ENCODE peak calls at places on chromosomes 5 and 9, in five cellular contexts. W is H1, H is HepG2, E is K562, S is SK-N-SH. N is an unnamed sample.

GRCh38 chr5:91142819-91143218 is 240.3 kb downstream of the ARRDC3 start:
- DNase-seq in W (no peak), H (no peak), E (no peak), S (no peak), N (no peak)

GRCh38 chr9:84315278-84315877 is 25.2 kb downstream of the SLC28A3 start:
- DNase-seq in S (peak), H (peak), E (peak), W (peak), N (no peak)

GRCh38 chr5:55372130-55372925 is 64.5 kb downstream of the MTREX start:
- DNase-seq in S (no peak), W (no peak), H (no peak), E (no peak), N (no peak)

GRCh38 chr9:115127191-115127817 is 9.3 kb upstream of the TNC start:
- DNase-seq in S (no peak), H (no peak), E (no peak), W (no peak), N (no peak)

GRCh38 chr5:154642499-154643245 is 112.5 kb upstream of the LARP1 start:
- DNase-seq in S (no peak), E (peak), H (peak), W (no peak), N (no peak)

GRCh38 chr5:43699910-43700309 is 96.9 kb downstream of the NNT start:
- DNase-seq in H (no peak), E (no peak), W (no peak), S (no peak), N (no peak)

GRCh38 chr5:61809651-61810050 is 477.6 kb downstream of the ZSWIM6 start:
- DNase-seq in E (no peak), W (no peak), H (no peak), S (no peak), N (no peak)

GRCh38 chr5:116380615-116381014 is 194.0 kb downstream of the SEMA6A start:
- DNase-seq in H (no peak), W (no peak), E (no peak), S (no peak), N (no peak)

GRCh38 chr5:18366234-18366633 is 732.0 kb downstream of the TAF11L14 start:
- DNase-seq in W (no peak), E (no peak), H (no peak), S (no peak), N (no peak)

GRCh38 chr5:87020099-87020934 is 247.4 kb upstream of the RASA1 start:
- DNase-seq in E (no peak), H (no peak), S (no peak), W (no peak), N (peak)

GRCh38 chr5:76196886-76197489 is 113.8 kb downstream of the SV2C start:
- DNase-seq in S (no peak), W (no peak), H (no peak), E (no peak), N (no peak)

GRCh38 chr9:109014267-109015025 is 1.1 kb upstream of the CTNNAL1 start:
- DNase-seq in W (no peak), H (no peak), E (no peak), S (no peak), N (no peak)

GRCh38 chr9:34170252-34170915 is 8.5 kb upstream of the UBAP1 start:
- DNase-seq in E (no peak), W (no peak), S (peak), H (no peak), N (no peak)

GRCh38 chr9:34169125-34169524 is 9.7 kb upstream of the UBAP1 start:
- DNase-seq in H (no peak), S (no peak), E (no peak), W (no peak), N (no peak)

GRCh38 chr9:34176089-34176488 is 2.8 kb upstream of the UBAP1 start:
- DNase-seq in W (no peak), H (no peak), S (no peak), E (no peak), N (no peak)

GRCh38 chr9:34171753-34172535 is 6.9 kb upstream of the UBAP1 start:
- DNase-seq in S (no peak), W (no peak), H (no peak), E (no peak), N (no peak)
- TF ChIP-seq TAF1 in S (no peak), W (no peak), H (no peak), E (no peak), N (no peak)

DNA sequence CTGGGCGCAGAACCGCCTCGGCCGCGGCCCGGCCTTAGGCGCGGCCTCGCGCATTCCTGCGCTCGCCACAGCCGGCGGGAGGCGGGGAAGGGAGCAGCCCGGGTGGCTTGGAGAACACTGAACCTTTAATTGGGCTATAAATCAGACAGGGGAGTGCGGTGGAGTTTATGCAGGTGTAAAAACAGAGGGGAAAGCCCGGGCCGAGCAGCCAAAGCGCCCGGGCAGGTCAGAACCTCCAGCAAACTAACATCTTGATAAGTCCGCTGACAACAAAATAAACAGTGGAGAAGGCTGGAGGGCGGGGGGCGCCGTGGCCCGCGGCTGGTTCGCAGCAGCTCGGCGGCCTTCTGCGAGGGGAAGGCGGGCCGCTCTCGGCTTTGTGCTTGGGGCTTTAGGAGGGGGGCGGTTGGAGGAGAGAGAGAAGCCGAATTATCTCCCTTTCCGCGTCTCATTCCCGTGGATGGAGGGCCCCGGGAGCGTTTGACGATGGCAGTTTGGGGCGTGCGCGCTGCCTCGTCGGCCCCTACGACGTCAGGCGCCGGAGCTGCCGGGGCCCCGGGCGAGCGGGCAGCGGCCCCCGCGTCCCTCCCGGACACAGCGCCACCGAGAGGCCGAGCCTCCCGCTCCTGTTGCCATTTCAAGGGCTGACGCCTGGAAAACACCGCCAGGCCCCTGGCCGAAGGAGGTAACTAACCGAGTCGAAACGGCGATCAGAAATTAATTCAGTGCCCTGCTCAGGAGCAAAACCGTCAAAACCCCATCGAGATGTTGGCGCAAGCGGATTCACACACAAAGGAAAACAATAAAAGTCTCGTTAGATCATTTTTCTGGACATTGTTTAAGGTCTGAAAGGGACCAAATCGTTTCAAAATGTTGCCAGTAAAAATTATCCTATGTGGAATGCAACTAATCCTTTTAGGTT is 11.2 kb downstream of the FOXD1 start:
- DNase-seq in S (peak), W (peak), H (no peak), E (peak), N (no peak)
- TF ChIP-seq TAF1 in S (peak), W (no peak), H (no peak), E (no peak), N (no peak)

DNA sequence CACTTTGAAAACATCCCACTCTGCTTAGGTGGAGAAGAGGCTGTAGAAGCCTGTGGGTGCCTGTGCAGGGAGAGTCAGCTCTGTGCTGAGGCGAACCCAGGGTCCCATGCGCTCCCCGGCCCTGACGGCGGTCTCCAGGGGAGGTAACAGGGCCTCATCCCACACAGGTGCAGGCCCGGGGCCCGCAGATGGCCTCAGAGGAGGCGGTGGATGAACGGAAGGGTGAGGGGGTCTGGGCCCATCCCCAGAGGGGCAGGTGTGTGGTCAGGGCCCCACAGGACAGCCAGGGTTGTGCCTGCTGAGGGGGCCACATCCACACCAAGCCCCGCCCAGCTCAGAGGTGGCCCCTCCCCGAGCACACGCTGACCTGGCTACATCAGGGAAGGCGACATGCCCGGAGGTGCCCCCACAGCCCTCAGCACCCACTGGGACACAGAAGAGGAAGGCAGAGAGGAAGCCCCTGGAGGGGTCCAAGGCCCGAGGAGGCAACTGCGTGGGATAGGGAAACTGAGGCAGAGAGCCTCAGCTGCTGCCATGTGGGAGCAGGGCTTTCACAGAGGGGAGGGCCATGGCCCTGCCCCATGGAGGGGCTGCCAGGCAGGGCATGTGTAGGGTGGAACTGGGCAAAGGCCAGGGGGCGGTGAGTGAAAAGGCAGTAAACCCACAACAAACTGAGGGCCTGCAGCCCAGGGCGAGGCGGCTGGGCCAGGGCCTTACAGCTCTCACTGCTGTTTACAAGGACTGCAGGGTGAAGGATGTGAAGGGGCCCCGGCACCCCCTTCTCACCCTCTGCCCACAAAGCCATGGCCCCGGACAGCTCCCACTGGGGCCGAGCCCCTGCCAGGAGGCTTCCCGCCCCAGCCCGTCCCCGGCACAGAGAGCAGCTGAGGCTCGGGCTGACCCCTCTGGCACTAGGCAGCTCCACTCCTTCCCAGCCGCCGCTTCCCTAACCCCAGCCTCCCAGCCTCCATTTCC is 29.5 kb downstream of the EXD3 start:
- DNase-seq in S (no peak), H (no peak), W (no peak), E (no peak), N (no peak)
- TF ChIP-seq TAF1 in S (no peak), H (no peak), W (no peak), E (no peak), N (no peak)

GRCh38 chr5:28862860-28863196 is 1824.4 kb upstream of the CDH9 start:
- DNase-seq in S (no peak), H (peak), E (no peak), W (no peak), N (no peak)

GRCh38 chr5:28862137-28862859 is 1823.9 kb upstream of the CDH9 start:
- DNase-seq in S (no peak), H (peak), W (no peak), E (no peak), N (no peak)
- TF ChIP-seq TAF1 in S (no peak), H (no peak), W (no peak), E (no peak), N (no peak)

GRCh38 chr5:121693864-121694263 is 157.8 kb upstream of the FTMT start:
- DNase-seq in W (no peak), H (no peak), E (no peak), S (no peak), N (no peak)

GRCh38 chr5:121695307-121695706 is 156.4 kb upstream of the FTMT start:
- DNase-seq in H (no peak), W (no peak), S (no peak), E (no peak), N (no peak)

GRCh38 chr5:121688126-121688525 is 163.6 kb upstream of the FTMT start:
- DNase-seq in S (no peak), W (no peak), H (no peak), E (no peak), N (no peak)

GRCh38 chr5:121692163-121692562 is 159.5 kb upstream of the FTMT start:
- DNase-seq in H (no peak), W (no peak), S (no peak), E (no peak), N (no peak)

DNA sequence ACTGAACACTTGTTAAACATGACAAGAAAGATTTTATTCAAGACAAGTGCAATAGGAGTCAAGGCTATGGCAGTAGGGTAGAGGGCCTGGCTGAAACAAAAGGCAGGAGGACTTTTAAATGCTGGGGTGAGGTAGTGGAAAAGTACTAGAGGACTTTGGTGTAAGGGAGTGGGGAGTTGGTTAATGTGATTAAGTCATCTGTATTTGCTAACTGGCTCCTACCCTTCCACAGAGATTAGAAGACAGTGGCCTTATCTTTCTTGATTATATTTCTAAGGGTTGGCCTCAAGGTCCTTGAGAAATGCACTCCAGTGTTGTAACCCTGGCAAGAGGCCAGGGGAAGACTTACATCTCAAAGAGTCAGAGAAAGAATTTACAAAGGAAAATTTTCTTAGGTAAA is 160.2 kb upstream of the FTMT start:
- DNase-seq in E (peak), S (no peak), W (no peak), H (peak), N (no peak)
- TF ChIP-seq TAF1 in E (no peak), S (no peak), W (no peak), H (no peak), N (no peak)

GRCh38 chr9:128677787-128678186 is 11.2 kb upstream of the SET start:
- DNase-seq in W (no peak), H (no peak), E (peak), S (no peak), N (no peak)

GRCh38 chr9:128669786-128670185 is 13.1 kb upstream of the DYNC2I2 start:
- DNase-seq in H (no peak), S (no peak), E (no peak), W (no peak), N (no peak)

GRCh38 chr9:128675382-128675781 is 13.6 kb upstream of the SET start:
- DNase-seq in W (no peak), S (no peak), H (no peak), E (peak), N (no peak)
- TF ChIP-seq TAF1 in W (no peak), S (no peak), H (no peak), E (no peak), N (no peak)

DNA sequence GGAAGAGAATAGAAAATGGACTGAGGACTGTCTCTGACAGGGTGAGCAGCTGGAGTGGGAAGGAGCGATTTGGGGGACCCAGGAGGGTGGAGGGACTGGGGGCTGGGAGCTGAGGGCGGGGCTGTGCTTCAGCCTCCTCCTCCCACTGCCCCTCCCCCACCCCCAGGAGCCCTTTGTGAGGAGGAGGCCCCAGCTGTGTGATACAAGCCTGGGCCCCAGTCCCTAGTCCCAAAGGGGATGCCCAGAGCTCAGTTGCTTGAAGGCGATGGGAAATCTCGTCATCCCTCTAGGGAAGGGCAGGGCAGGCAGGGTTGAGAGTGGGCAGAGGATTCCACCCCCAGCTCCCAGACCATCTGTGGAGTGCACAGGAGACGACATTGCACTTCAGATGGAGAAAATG is at the start of gene SPATA31E1:
- DNase-seq in W (peak), S (no peak), E (peak), H (no peak), N (no peak)
- TF ChIP-seq TAF1 in W (no peak), S (no peak), E (no peak), H (no peak), N (no peak)

GRCh38 chr9:130835441-130836298 is 616 bp downstream of the ABL1 start:
- DNase-seq in H (no peak), S (peak), E (peak), W (peak), N (peak)
- TF ChIP-seq TAF1 in H (no peak), S (peak), E (no peak), W (no peak), N (no peak)

DNA sequence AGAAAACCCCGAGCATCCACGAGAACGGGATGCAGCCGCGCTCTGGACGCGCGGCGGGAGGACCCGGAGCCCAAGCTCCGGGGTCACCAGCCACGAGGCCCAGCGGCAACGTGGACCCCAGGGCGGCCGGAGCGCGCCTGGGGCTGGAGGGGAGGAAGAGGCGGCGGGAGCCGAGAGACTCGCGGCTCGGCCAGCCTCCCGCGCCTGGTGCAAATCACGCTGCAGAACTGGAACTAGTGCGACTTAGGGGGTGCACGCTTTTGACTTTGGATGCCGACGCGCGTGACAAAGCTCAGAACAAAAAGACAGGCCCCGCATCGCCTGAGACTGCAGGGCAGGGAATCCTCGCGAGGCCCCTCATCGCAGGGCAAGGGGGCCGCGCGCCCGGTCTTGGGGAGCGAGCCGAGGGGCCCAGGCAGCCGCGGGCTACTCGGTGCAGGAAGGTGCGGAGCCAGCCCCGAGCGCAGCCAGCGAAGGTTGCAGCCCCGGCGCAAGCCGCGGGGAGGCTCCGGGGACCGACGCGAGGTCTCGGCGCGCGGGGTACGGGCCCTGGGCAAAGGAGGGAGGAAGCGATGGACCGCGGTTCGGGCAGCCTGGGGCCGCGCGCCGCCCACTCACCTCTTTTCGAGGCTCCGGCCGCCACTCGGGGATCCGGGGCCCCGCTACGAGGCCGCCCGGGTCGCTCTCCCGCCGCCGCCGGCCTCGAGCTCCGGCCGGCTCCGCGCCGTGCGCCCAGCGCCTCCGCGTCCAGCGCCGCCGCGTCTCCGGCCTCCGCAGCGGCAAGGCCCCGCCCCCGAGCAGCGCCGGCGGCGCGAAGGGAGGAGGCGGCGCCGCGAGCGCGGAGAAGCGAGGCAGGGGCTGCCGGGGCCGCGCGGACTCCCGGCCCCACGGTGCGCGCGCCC is at the start of gene GOLM1:
- DNase-seq in E (peak), S (peak), W (peak), H (no peak), N (peak)
- TF ChIP-seq TAF1 in E (no peak), S (no peak), W (peak), H (no peak), N (no peak)

DNA sequence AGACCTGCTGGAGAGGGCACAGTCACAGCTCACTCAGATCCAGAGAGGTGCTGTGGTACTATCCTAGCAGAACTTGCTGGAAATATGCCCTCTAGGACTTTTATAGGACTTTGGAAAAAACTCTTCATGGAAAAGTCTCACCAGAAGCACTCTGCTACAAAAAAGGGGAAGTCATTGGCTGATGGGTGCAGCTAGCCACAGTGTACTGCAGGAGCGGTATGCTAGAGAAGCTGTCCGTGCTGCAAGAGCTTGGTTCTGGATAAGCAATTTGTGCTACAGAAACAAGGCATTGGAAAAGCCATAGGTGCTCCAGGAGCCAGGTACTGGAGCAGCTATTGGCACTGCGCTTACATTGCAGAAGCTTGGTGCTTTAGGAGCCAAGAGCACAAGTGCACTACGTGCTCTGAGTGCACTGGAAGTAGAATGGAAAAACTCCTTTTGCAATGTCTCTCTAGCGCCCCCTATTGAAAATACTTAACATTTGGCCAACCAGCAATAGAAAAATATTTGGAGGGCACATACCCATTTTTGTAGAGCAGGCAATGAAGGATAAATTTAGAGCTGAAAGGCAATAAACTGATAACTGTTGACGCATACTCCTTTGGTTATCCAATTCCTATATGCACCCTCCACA is 83.4 kb downstream of the MEGF10 start:
- DNase-seq in S (no peak), E (peak), H (no peak), W (no peak), N (no peak)
- TF ChIP-seq TAF1 in S (no peak), E (no peak), H (no peak), W (no peak), N (no peak)